ENCODE peak calls at places on chromosomes 16 and 17, in ten cellular contexts. X is glutamatergic neuron; I is OCI-LY7; E is left ventricle myocardium superior; C is adrenal gland; H is left cardiac atrium; Q is activated CD4-positive, alpha-beta T cell treated with anti-CD3 and anti-CD28 coated beads for 36 hours; S is NCI-H2171 treated with DMSO at 0.1 percent for 48 hours; T is mesendoderm; K is GM04504. G is an unnamed sample.

GRCh38 chr16:30353438-30354129 is 1.5 kb downstream of the CD2BP2 start:
- DNase-seq in H (no peak), X (no peak), C (no peak), T (no peak), Q (no peak), S (no peak), K (no peak), I (no peak), E (no peak), G (no peak)

GRCh38 chr16:12535535-12536411 is 267.9 kb downstream of the CPPED1 start:
- DNase-seq in S (no peak), K (no peak), I (no peak), Q (peak), T (peak), H (no peak), X (no peak), E (peak), C (no peak), G (no peak)

GRCh38 chr17:76816590-76817135 is 51.5 kb upstream of the MGAT5B start:
- DNase-seq in C (peak), S (peak), K (peak), E (peak), T (peak), I (peak), H (peak), X (peak), Q (peak), G (peak)

GRCh38 chr17:77926967-77927366 is 31.5 kb upstream of the TNRC6C start:
- DNase-seq in X (no peak), T (no peak), S (no peak), E (no peak), Q (no peak), H (no peak), C (no peak), I (no peak), K (no peak), G (no peak)

GRCh38 chr17:42337442-42337841 is 49.1 kb downstream of the STAT5A start:
- DNase-seq in C (no peak), H (no peak), Q (peak), E (no peak), K (peak), I (no peak), S (peak), T (no peak), X (no peak), G (no peak)

GRCh38 chr16:87647431-87648185 is 45.3 kb downstream of the JPH3 start:
- DNase-seq in H (no peak), K (no peak), Q (no peak), E (no peak), X (no peak), T (no peak), I (no peak), C (no peak), S (no peak), G (no peak)

GRCh38 chr16:67026570-67026969 is 2.4 kb upstream of the CBFB start:
- DNase-seq in C (no peak), I (no peak), S (no peak), Q (no peak), X (no peak), K (no peak), H (no peak), E (no peak), T (no peak), G (no peak)

GRCh38 chr17:4712526-4712925 is 2.1 kb downstream of the ARRB2 start:
- DNase-seq in T (no peak), C (no peak), X (no peak), E (no peak), Q (no peak), K (no peak), I (no peak), H (peak), S (no peak), G (no peak)

GRCh38 chr16:4936181-4936990 is 562 bp downstream of the PPL start:
- DNase-seq in X (peak), E (peak), H (no peak), C (no peak), S (peak), K (no peak), Q (peak), T (peak), I (no peak), G (no peak)

GRCh38 chr17:74417178-74418045 is 14.5 kb upstream of the GPRC5C start:
- DNase-seq in K (no peak), S (peak), C (no peak), Q (peak), E (no peak), X (peak), T (peak), H (no peak), I (peak), G (no peak)

GRCh38 chr16:59412275-59412841 is 678.2 kb upstream of the GOT2 start:
- DNase-seq in X (no peak), H (no peak), Q (no peak), I (no peak), T (peak), K (no peak), C (no peak), S (no peak), E (no peak), G (peak)

GRCh38 chr16:48057085-48057484 is 98.7 kb downstream of the ABCC12 start:
- DNase-seq in Q (no peak), T (no peak), K (no peak), E (no peak), H (no peak), I (no peak), S (no peak), C (no peak), X (no peak), G (no peak)

GRCh38 chr16:79449906-79450305 is 150.6 kb downstream of the MAF start:
- DNase-seq in S (no peak), E (no peak), C (no peak), K (no peak), H (no peak), I (no peak), Q (no peak), T (no peak), X (no peak), G (no peak)

GRCh38 chr17:57215317-57215716 is 41.0 kb upstream of the MSI2 start:
- DNase-seq in T (no peak), H (no peak), E (no peak), Q (no peak), K (no peak), S (no peak), X (no peak), I (no peak), C (peak), G (no peak)

GRCh38 chr16:66979011-66979717 is 9.2 kb upstream of the CES4A start:
- DNase-seq in S (no peak), Q (no peak), H (peak), E (peak), C (peak), T (no peak), K (no peak), I (no peak), X (no peak), G (no peak)

GRCh38 chr17:5516060-5516792 is 29.9 kb downstream of the MIS12 start:
- DNase-seq in X (no peak), H (no peak), T (peak), S (no peak), K (peak), C (peak), E (no peak), Q (no peak), I (no peak), G (no peak)

GRCh38 chr16:82655315-82655714 is 28.5 kb downstream of the CDH13 start:
- DNase-seq in Q (peak), E (no peak), T (peak), C (no peak), S (no peak), H (peak), X (no peak), K (peak), I (no peak), G (no peak)

GRCh38 chr17:79843475-79843916 is 4.3 kb upstream of the CBX4 start:
- DNase-seq in Q (peak), S (no peak), K (no peak), T (no peak), I (no peak), X (no peak), E (no peak), C (no peak), H (no peak), G (no peak)

GRCh38 chr16:49924078-49924477 is 68.2 kb upstream of the ZNF423 start:
- DNase-seq in C (no peak), S (no peak), H (no peak), K (no peak), X (no peak), Q (peak), E (no peak), T (peak), I (peak), G (peak)

GRCh38 chr16:84065536-84066132 is 23.0 kb upstream of the SLC38A8 start:
- DNase-seq in K (peak), S (peak), E (peak), I (peak), H (no peak), X (peak), Q (peak), C (peak), T (peak), G (peak)

GRCh38 chr17:27473748-27474609 is 17.7 kb downstream of the KSR1 start:
- DNase-seq in T (peak), H (peak), K (no peak), X (no peak), C (peak), E (peak), I (peak), S (no peak), Q (peak), G (no peak)

GRCh38 chr16:68724797-68725196 is 12.3 kb upstream of the CDH1 start:
- DNase-seq in H (no peak), X (no peak), Q (no peak), K (no peak), S (no peak), I (no peak), T (no peak), C (no peak), E (no peak), G (no peak)

GRCh38 chr17:78568494-78569115 is 8.6 kb downstream of the DNAH17 start:
- DNase-seq in K (no peak), Q (no peak), S (no peak), I (no peak), C (no peak), X (no peak), E (no peak), H (no peak), T (no peak), G (no peak)

GRCh38 chr17:45144199-45145034 is 3.9 kb upstream of the HEXIM1 start:
- DNase-seq in I (no peak), K (no peak), C (no peak), E (peak), T (no peak), X (peak), H (peak), S (no peak), Q (peak), G (no peak)

GRCh38 chr16:26988186-26988585 is 78.5 kb upstream of the C16orf82 start:
- DNase-seq in H (no peak), X (no peak), T (no peak), K (no peak), S (no peak), C (no peak), E (no peak), Q (no peak), I (no peak), G (no peak)

GRCh38 chr16:67163164-67163902 is 1.2 kb upstream of the HSF4 start:
- DNase-seq in I (no peak), H (peak), X (peak), C (no peak), S (peak), T (peak), E (peak), K (no peak), Q (peak), G (peak)